ENCODE peak calls at places on chromosomes 11 and 22, in four cellular contexts. One of them, this sample, is unnamed.

GRCh38 chr11:94149435-94149834 is 20.8 kb downstream of the PANX1 start:
- DNase-seq in frontal cortex: no peak
- DNase-seq in hypothalamus: no peak
- DNase-seq in MCF 10A: peak
- DNase-seq in this sample: no peak

GRCh38 chr11:56841210-56841810 is 92.8 kb upstream of the OR9G4 start:
- DNase-seq in MCF 10A: peak
- DNase-seq in frontal cortex: peak
- DNase-seq in hypothalamus: no peak
- DNase-seq in this sample: no peak

GRCh38 chr11:19853016-19853415 is 140.4 kb downstream of the NAV2 start:
- DNase-seq in hypothalamus: no peak
- DNase-seq in frontal cortex: no peak
- DNase-seq in MCF 10A: peak
- DNase-seq in this sample: no peak

GRCh38 chr11:3920148-3920852 is 64.8 kb downstream of the STIM1 start:
- DNase-seq in hypothalamus: no peak
- DNase-seq in frontal cortex: no peak
- DNase-seq in MCF 10A: peak
- DNase-seq in this sample: no peak

GRCh38 chr22:30210235-30210831 is 36.2 kb downstream of the LIF start:
- DNase-seq in frontal cortex: peak
- DNase-seq in hypothalamus: no peak
- DNase-seq in MCF 10A: peak
- DNase-seq in this sample: no peak

GRCh38 chr11:501683-502287 is 5.3 kb downstream of the RNH1 start:
- DNase-seq in MCF 10A: no peak
- DNase-seq in frontal cortex: peak
- DNase-seq in hypothalamus: no peak
- DNase-seq in this sample: no peak

GRCh38 chr11:125082611-125083311 is 19.7 kb downstream of the SLC37A2 start:
- DNase-seq in frontal cortex: no peak
- DNase-seq in MCF 10A: peak
- DNase-seq in hypothalamus: no peak
- DNase-seq in this sample: no peak

GRCh38 chr22:50247748-50248147 is 2.9 kb upstream of the TUBGCP6 start:
- DNase-seq in frontal cortex: no peak
- DNase-seq in hypothalamus: no peak
- DNase-seq in MCF 10A: peak
- DNase-seq in this sample: peak

GRCh38 chr11:19087658-19088057 is 27.1 kb upstream of the MRGPRX2 start:
- DNase-seq in frontal cortex: no peak
- DNase-seq in MCF 10A: peak
- DNase-seq in hypothalamus: no peak
- DNase-seq in this sample: no peak

GRCh38 chr22:50305658-50306566 is 1.5 kb downstream of the PLXNB2 start:
- DNase-seq in frontal cortex: peak
- DNase-seq in hypothalamus: peak
- DNase-seq in MCF 10A: peak
- DNase-seq in this sample: no peak

GRCh38 chr11:32280339-32280738 is 155.0 kb downstream of the WT1 start:
- DNase-seq in MCF 10A: no peak
- DNase-seq in hypothalamus: no peak
- DNase-seq in frontal cortex: no peak
- DNase-seq in this sample: no peak

This sample was measured in memory B cell.